ENCODE peak calls at places on chromosomes 16 and 17, in six cellular contexts. Y, X, I, V, A and T are unnamed samples.

GRCh38 chr16:48820379-48820778 is 210.4 kb upstream of the N4BP1 start:
- DNase-seq in Y (no peak), X (peak; percentile 9), I (no peak), V (no peak), A (no peak), T (no peak)

GRCh38 chr17:69430488-69430887 is 16.0 kb downstream of the MAP2K6 start:
- DNase-seq in Y (no peak), X (peak; percentile 6), I (no peak), V (no peak), A (no peak), T (peak; percentile 28)

GRCh38 chr16:84690088-84690819 is 9.5 kb upstream of the USP10 start:
- DNase-seq in Y (no peak), X (no peak), I (no peak), V (no peak), A (no peak), T (no peak)

GRCh38 chr16:88809068-88809675 is 2.6 kb downstream of the APRT start:
- DNase-seq in Y (no peak), X (peak; percentile 61), I (no peak), V (no peak), A (no peak), T (peak; percentile 28)

GRCh38 chr17:6496636-6497441 is 52.6 kb downstream of the PIMREG start:
- DNase-seq in Y (no peak), X (peak; percentile 35), I (no peak), V (peak; percentile 63), A (no peak), T (no peak)

GRCh38 chr17:70736375-70736957 is 567.1 kb downstream of the KCNJ2 start:
- DNase-seq in Y (no peak), X (no peak), I (no peak), V (no peak), A (no peak), T (no peak)

GRCh38 chr17:11264183-11264871 is 23.3 kb downstream of the SHISA6 start:
- DNase-seq in Y (no peak), X (peak; percentile 45), I (no peak), V (no peak), A (no peak), T (peak; percentile 10)

GRCh38 chr16:4317471-4318170 is 1.8 kb downstream of the GLIS2 start:
- DNase-seq in Y (no peak), X (peak; percentile 7), I (no peak), V (no peak), A (no peak), T (no peak)

GRCh38 chr17:77723071-77723908 is 235.2 kb upstream of the TNRC6C start:
- DNase-seq in Y (no peak), X (no peak), I (no peak), V (no peak), A (no peak), T (no peak)

GRCh38 chr17:29565643-29566472 is 979 bp downstream of the ABHD15 start:
- DNase-seq in Y (peak; percentile 42), X (peak; percentile 81), I (no peak), V (peak; percentile 81), A (no peak), T (peak; percentile 83)

DNA sequence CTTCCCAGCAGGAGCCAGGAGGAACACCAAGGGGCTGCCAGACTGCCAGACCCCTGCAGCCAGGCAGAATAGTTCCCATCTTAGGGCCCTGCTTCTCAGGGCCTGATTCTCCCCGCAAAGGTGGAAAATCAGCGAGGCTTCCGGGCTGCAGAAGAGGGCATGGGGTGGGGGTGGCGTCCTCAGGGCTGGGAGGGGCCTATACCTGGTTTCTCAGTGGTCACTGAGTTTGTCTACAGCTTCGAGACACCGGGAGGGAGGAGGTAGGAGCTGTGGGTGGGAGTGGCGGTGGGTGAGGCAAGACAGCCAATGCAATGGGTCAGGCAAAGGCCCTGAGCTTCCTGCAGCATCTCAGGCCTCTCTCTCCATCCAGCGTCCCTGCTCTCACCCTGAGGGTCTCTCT is 14.3 kb downstream of the LRRC75A start:
- DNase-seq in Y (no peak), X (no peak), I (no peak), V (no peak), A (no peak), T (no peak)
- H3K4me3 ChIP-seq in Y (no peak overlapping the region), X (no peak overlapping the region), I (no peak overlapping the region), V (no peak overlapping the region), A (no peak overlapping the region), T (no peak overlapping the region)

DNA sequence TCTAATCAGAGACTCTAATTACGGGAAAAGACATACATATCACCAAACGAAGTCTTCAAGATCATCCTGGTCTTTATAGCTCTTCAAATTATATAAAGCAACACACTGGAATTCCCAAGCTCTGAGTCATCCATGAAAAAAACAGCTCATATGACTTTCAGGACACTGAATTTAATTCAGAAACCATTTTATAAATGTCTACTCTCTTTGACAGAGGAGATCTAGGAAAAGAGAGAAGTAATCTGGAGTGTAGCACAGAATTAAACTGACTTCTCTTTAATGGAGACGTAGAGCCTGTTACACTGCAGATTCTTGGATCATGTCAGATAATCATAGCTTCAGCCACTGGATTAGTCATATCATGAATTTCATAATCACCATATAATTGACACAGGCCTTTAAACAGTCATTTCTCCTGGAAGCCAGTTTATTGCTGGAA is 86.8 kb upstream of the WSB1 start:
- DNase-seq in Y (no peak), X (peak; percentile 56), I (peak; percentile 29), V (no peak), A (no peak), T (no peak)
- H3K4me3 ChIP-seq in Y (no peak overlapping the region), X (no peak overlapping the region), I (no peak overlapping the region), V (no peak overlapping the region), A (no peak overlapping the region), T (no peak overlapping the region)

GRCh38 chr16:424033-424622 is 1.3 kb upstream of the RAB11FIP3 start:
- DNase-seq in Y (no peak), X (peak; percentile 48), I (peak; percentile 88), V (no peak), A (no peak), T (no peak)
- H3K4me3 ChIP-seq in Y (peak overlapping the region; percentile 79), X (no peak overlapping the region), I (peak overlapping the region; percentile 74), V (peak overlapping the region; percentile 80), A (no peak overlapping the region), T (no peak overlapping the region)

DNA sequence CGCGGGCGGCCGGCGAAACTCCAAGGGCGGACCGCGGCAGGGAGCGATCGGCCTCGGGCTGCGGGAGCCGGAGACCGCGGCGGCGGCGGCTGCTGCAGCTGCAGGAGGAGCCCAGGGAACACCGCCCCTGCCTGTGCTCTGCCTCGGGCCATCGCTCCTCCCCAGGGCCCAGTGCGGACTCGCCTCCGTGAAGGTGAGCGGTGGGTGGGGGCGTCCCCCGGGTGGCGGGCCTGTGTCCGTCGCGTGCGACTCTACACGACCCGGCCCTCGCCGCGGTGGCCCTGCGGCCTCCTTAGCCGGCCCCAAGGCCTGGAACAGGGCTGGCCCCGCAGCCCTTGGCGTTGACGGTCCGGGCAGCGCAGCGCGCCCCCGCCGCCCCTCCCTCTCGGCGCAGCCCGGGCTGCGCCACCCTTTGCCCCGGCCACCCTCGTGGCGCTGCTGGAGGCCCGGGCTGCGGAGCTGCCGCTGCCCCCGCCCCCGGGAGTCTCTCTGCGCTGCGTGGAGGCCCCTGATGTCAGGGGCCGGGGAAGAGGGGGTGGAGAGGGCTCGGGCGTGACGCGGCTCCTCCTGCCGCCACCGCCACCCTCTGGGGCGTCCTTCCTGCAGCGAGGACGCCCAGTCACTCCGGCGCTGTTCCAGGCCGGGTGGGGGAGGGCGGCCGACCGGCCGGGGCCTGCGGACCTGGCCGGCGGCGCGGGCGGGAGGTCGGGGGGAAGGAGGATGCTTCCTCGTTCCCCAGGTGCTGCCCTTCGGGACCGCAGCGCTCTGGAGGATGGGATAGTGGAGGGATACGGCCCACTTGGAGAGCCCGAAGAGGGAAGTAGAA is 485 bp downstream of the DYNLL2 start:
- DNase-seq in Y (peak; percentile 77), X (peak; percentile 74), I (no peak), V (no peak), A (peak; percentile 57), T (peak; percentile 75)
- H3K4me3 ChIP-seq in Y (peak overlapping the region; percentile 98), X (peak overlapping the region; percentile 80), I (peak overlapping the region; percentile 83), V (peak overlapping the region; percentile 94), A (peak overlapping the region; percentile 89), T (peak overlapping the region; percentile 76)